ENCODE peak calls at places on chromosome X, in seven cellular contexts. J is kidney epithelial cell; R is Peyer's patch; Y is CD8-positive, alpha-beta T cell; L is breast epithelium; W is adipocyte; O is fibroblast of lung. D is an unnamed sample.

GRCh38 chrX:63506320-63506719 is 155.2 kb upstream of the SPIN4 start:
- DNase-seq in R (no peak), W (peak; percentile 63), J (no peak), O (peak; percentile 58), L (no peak), Y (no peak), D (no peak)

GRCh38 chrX:116384406-116384805 is 52.0 kb upstream of the SLC6A14 start:
- DNase-seq in R (no peak), O (peak; percentile 79), Y (no peak), J (no peak), L (no peak), W (peak; percentile 1), D (no peak)

GRCh38 chrX:107675823-107676555 is 47.7 kb downstream of the PRPS1 start:
- DNase-seq in Y (peak; percentile 22), J (no peak), O (peak; percentile 75), W (peak; percentile 82), R (no peak), L (no peak), D (no peak)

GRCh38 chrX:12118134-12118533 is 20.1 kb upstream of the FRMPD4 start:
- DNase-seq in O (no peak), R (no peak), J (no peak), L (no peak), W (no peak), Y (no peak), D (no peak)

GRCh38 chrX:47166126-47166525 is 21.1 kb downstream of the RBM10 start:
- DNase-seq in J (no peak), W (peak; percentile 70), O (peak; percentile 43), L (no peak), Y (no peak), R (peak; percentile 23), D (no peak)

GRCh38 chrX:70254063-70254400 is 6.0 kb downstream of the P2RY4 start:
- DNase-seq in W (no peak), R (no peak), J (no peak), Y (no peak), O (no peak), L (no peak), D (no peak)

GRCh38 chrX:50812995-50813842 is 775 bp downstream of the SHROOM4 start:
- DNase-seq in O (peak; percentile 39), J (no peak), W (peak; percentile 64), Y (no peak), L (no peak), R (peak; percentile 48), D (peak; percentile 57)

GRCh38 chrX:46325312-46325877 is 219.8 kb downstream of the ZNF674 start:
- DNase-seq in J (peak; percentile 88), O (peak; percentile 42), W (peak; percentile 79), Y (no peak), L (peak; percentile 18), R (peak; percentile 62), D (no peak)

GRCh38 chrX:20271730-20272129 is 5.0 kb upstream of the RPS6KA3 start:
- DNase-seq in J (no peak), Y (no peak), L (no peak), O (no peak), R (no peak), W (no peak), D (no peak)

GRCh38 chrX:124232523-124233201 is 99.8 kb upstream of the TEX13D start:
- DNase-seq in W (no peak), O (no peak), Y (no peak), R (no peak), J (no peak), L (no peak), D (no peak)

GRCh38 chrX:45513042-45513441 is 312.4 kb upstream of the DIPK2B start:
- DNase-seq in J (no peak), Y (no peak), L (no peak), W (no peak), O (no peak), R (no peak), D (no peak)

GRCh38 chrX:8341814-8342590 is 122.6 kb upstream of the VCX3B start:
- DNase-seq in J (no peak), L (no peak), W (no peak), R (no peak), O (no peak), Y (no peak), D (no peak)

GRCh38 chrX:139559383-139560042 is 29.0 kb downstream of the F9 start:
- DNase-seq in L (no peak), O (peak; percentile 62), R (no peak), W (peak; percentile 31), Y (no peak), J (peak; percentile 18), D (peak; percentile 30)

GRCh38 chrX:37926700-37927099 is 79.3 kb upstream of the DYNLT3 start:
- DNase-seq in O (peak; percentile 57), Y (no peak), W (peak; percentile 75), J (no peak), L (no peak), R (no peak), D (peak; percentile 3)

GRCh38 chrX:2719774-2720447 is 28.8 kb downstream of the CD99 start:
- DNase-seq in J (no peak), R (no peak), W (no peak), Y (no peak), O (no peak), L (no peak), D (no peak)

DNA sequence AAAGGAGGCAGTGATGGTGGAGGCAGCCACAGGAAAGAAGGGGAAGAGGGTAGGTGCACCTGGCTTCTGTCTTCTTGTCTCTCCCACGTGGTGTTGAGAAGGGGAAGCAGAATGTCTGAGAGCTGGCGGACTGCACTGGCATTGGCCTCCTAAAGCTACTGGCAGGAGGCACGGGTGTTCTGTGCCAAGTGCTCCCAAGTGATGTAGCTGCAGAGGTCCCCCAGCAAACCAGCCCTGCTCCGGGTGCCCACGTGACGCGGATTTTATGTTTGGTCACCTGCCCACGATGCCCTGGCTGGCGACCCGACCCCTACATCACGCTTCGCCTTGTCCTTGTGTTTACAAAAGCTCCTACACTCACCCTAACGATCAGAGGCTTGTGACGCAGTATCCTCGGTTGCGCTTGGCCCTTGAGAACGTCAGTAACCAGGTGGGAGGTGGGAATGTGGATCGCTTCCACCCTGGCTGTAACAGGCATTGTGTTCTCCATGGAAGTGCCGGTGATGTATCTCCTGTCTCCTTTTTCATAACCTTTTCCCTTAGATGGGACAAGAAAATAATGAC is 28.4 kb upstream of the XG start:
- DNase-seq in W (no peak), L (no peak), R (peak; percentile 38), Y (no peak), O (no peak), J (no peak), D (no peak)
- H3K36me3 ChIP-seq in W (peaks cover 95% of the 10 kb centered on the region), L (no peaks in the 10 kb centered on the region), R (no peaks in the 10 kb centered on the region), Y (peaks cover 48% of the 10 kb centered on the region), O (peaks cover 24% of the 10 kb centered on the region), J (peaks cover 2% of the 10 kb centered on the region), D (peaks cover 3% of the 10 kb centered on the region)

GRCh38 chrX:71541546-71542022 is 8.7 kb downstream of the OGT start:
- DNase-seq in O (peak; percentile 62), L (no peak), Y (no peak), J (no peak), R (no peak), W (peak; percentile 75), D (no peak)

GRCh38 chrX:71543316-71543715 is 10.4 kb downstream of the OGT start:
- DNase-seq in R (no peak), J (peak; percentile 56), Y (no peak), L (no peak), W (peak; percentile 60), O (no peak), D (no peak)

GRCh38 chrX:71542825-71543224 is 9.9 kb downstream of the OGT start:
- DNase-seq in J (no peak), R (no peak), Y (no peak), W (no peak), O (no peak), L (no peak), D (no peak)

GRCh38 chrX:71540801-71541545 is 8.1 kb downstream of the OGT start:
- DNase-seq in J (no peak), W (no peak), L (no peak), O (no peak), Y (no peak), R (no peak), D (no peak)

DNA sequence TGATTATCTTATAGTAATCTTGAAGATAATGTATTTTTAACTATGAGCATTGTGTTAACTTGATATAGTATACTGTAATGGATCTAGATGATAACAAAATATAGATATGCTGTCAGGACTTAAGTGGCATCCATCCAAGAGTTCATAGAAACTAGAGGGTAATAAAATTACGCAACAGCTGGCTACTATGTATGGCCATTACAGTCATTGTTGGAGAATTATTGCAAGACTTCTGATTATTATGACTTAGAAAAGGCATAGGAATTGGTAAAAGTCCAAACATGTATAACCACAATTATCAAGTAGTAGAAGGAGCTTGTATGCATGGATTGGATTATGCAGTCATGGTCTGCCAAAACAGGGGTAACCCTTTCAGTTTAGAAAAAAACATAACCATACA is 9.5 kb downstream of the OGT start:
- DNase-seq in W (peak; percentile 77), J (no peak), R (no peak), L (no peak), Y (no peak), O (peak; percentile 89), D (no peak)
- H3K36me3 ChIP-seq in W (peaks cover 41% of the 10 kb centered on the region), J (no peaks in the 10 kb centered on the region), R (no peaks in the 10 kb centered on the region), L (no peaks in the 10 kb centered on the region), Y (peaks cover 22% of the 10 kb centered on the region), O (peaks cover 5% of the 10 kb centered on the region), D (peaks cover 2% of the 10 kb centered on the region)

GRCh38 chrX:153700376-153700945 is 12.7 kb downstream of the SLC6A8 start:
- DNase-seq in R (no peak), W (no peak), J (no peak), Y (no peak), L (no peak), O (no peak), D (no peak)

GRCh38 chrX:153703036-153703370 is 15.3 kb downstream of the SLC6A8 start:
- DNase-seq in Y (no peak), O (peak; percentile 54), R (peak; percentile 68), L (no peak), J (no peak), W (no peak), D (no peak)

GRCh38 chrX:153701706-153702105 is 14.0 kb downstream of the SLC6A8 start:
- DNase-seq in J (no peak), W (no peak), L (no peak), O (no peak), R (no peak), Y (no peak), D (no peak)

GRCh38 chrX:153702350-153703035 is 14.8 kb downstream of the SLC6A8 start:
- DNase-seq in Y (no peak), R (no peak), J (no peak), W (no peak), O (no peak), L (no peak), D (no peak)

GRCh38 chrX:153700967-153701366 is 13.2 kb downstream of the SLC6A8 start:
- DNase-seq in O (no peak), L (no peak), J (no peak), W (no peak), R (no peak), Y (no peak), D (no peak)
- H3K36me3 ChIP-seq in O (peaks cover 1% of the 10 kb centered on the region), L (no peaks in the 10 kb centered on the region), J (peaks cover 1% of the 10 kb centered on the region), W (peaks cover 44% of the 10 kb centered on the region), R (no peaks in the 10 kb centered on the region), Y (peaks cover 3% of the 10 kb centered on the region), D (no peaks in the 10 kb centered on the region)

DNA sequence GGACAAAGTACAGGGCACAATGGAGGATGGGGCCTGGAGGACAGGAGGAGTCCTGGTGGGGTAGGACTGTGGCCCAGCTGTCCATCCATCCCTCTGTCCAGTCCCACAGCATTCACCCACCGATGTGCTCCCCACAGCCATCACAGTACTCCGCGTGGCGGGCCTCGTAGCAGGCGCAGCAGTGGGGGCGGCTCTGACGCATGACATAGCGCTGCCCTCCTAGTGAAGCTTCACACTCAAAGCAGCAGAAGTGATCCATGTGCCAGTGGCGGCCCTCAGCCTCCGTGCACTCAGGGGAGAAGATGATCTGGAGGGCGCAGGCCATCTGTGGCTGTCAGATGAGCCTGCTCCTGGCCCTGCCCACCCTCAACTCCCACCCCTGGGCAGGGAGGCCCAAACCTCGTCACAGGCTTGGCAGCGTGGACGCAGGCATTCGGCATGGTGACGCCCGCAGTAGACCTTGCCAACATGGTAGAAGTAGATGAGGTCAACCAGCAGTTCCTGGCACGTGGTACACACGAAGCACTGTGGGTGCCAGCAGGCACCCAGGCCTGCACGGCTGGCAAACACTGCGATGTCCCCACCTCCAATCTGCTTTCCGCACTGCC is 6.3 kb downstream of the PLP2 start:
- DNase-seq in O (no peak), Y (no peak), R (no peak), L (no peak), W (no peak), J (no peak), D (no peak)
- H3K36me3 ChIP-seq in O (peaks cover 2% of the 10 kb centered on the region), Y (peaks cover 2% of the 10 kb centered on the region), R (no peaks in the 10 kb centered on the region), L (no peaks in the 10 kb centered on the region), W (no peaks in the 10 kb centered on the region), J (peaks cover 2% of the 10 kb centered on the region), D (peaks cover 3% of the 10 kb centered on the region)